ENCODE peak calls at places on chromosome 21, in four cellular contexts. One of them, this sample, is unnamed.

GRCh38 chr21:36297555-36297937 is 22.5 kb upstream of the MORC3 start:
- DNase-seq in CD4-positive, alpha-beta memory T cell: no peak
- DNase-seq in brain microvascular endothelial cell: no peak
- DNase-seq in BE2C: no peak
- DNase-seq in this sample: no peak

GRCh38 chr21:37407719-37408455 is 41.3 kb downstream of the DYRK1A start:
- DNase-seq in CD4-positive, alpha-beta memory T cell: no peak
- DNase-seq in brain microvascular endothelial cell: no peak
- DNase-seq in BE2C: no peak
- DNase-seq in this sample: no peak

GRCh38 chr21:46599251-46599572 is 5.7 kb downstream of the S100B start:
- DNase-seq in CD4-positive, alpha-beta memory T cell: no peak
- DNase-seq in brain microvascular endothelial cell: peak; percentile 91
- DNase-seq in BE2C: no peak
- DNase-seq in this sample: no peak

GRCh38 chr21:36027352-36027751 is 33.0 kb downstream of the SETD4 start:
- DNase-seq in BE2C: no peak
- DNase-seq in CD4-positive, alpha-beta memory T cell: no peak
- DNase-seq in brain microvascular endothelial cell: no peak
- DNase-seq in this sample: no peak

GRCh38 chr21:46393941-46394818 is 64.5 kb upstream of the DIP2A start:
- DNase-seq in BE2C: no peak
- DNase-seq in brain microvascular endothelial cell: no peak
- DNase-seq in CD4-positive, alpha-beta memory T cell: no peak
- DNase-seq in this sample: no peak

GRCh38 chr21:46050651-46051378 is 47.1 kb upstream of the COL6A2 start:
- DNase-seq in BE2C: no peak
- DNase-seq in CD4-positive, alpha-beta memory T cell: no peak
- DNase-seq in brain microvascular endothelial cell: no peak
- DNase-seq in this sample: no peak

GRCh38 chr21:26708223-26708800 is 135.2 kb upstream of the CYYR1 start:
- DNase-seq in CD4-positive, alpha-beta memory T cell: no peak
- DNase-seq in brain microvascular endothelial cell: no peak
- DNase-seq in BE2C: no peak
- DNase-seq in this sample: no peak

GRCh38 chr21:15183712-15184353 is 119.0 kb upstream of the NRIP1 start:
- DNase-seq in brain microvascular endothelial cell: no peak
- DNase-seq in BE2C: no peak
- DNase-seq in CD4-positive, alpha-beta memory T cell: no peak
- DNase-seq in this sample: no peak

GRCh38 chr21:40254540-40255455 is 387.6 kb downstream of the PCP4 start:
- DNase-seq in CD4-positive, alpha-beta memory T cell: no peak
- DNase-seq in BE2C: no peak
- DNase-seq in brain microvascular endothelial cell: no peak
- DNase-seq in this sample: no peak

GRCh38 chr21:22791376-22791775 is 1793.2 kb downstream of the NCAM2 start:
- DNase-seq in CD4-positive, alpha-beta memory T cell: no peak
- DNase-seq in BE2C: no peak
- DNase-seq in brain microvascular endothelial cell: no peak
- DNase-seq in this sample: no peak

GRCh38 chr21:40208960-40209359 is 341.7 kb downstream of the PCP4 start:
- DNase-seq in brain microvascular endothelial cell: no peak
- DNase-seq in CD4-positive, alpha-beta memory T cell: no peak
- DNase-seq in BE2C: no peak
- DNase-seq in this sample: no peak

GRCh38 chr21:15134711-15135110 is 69.9 kb upstream of the NRIP1 start:
- DNase-seq in brain microvascular endothelial cell: no peak
- DNase-seq in CD4-positive, alpha-beta memory T cell: no peak
- DNase-seq in BE2C: no peak
- DNase-seq in this sample: no peak

GRCh38 chr21:24514081-24514733 is 1093.1 kb downstream of the MRPL39 start:
- DNase-seq in BE2C: no peak
- DNase-seq in CD4-positive, alpha-beta memory T cell: no peak
- DNase-seq in brain microvascular endothelial cell: no peak
- DNase-seq in this sample: no peak

GRCh38 chr21:40631201-40631600 is 215.8 kb downstream of the DSCAM start:
- DNase-seq in brain microvascular endothelial cell: no peak
- DNase-seq in BE2C: no peak
- DNase-seq in CD4-positive, alpha-beta memory T cell: no peak
- DNase-seq in this sample: no peak

GRCh38 chr21:36141513-36141925 is 6.6 kb downstream of the CBR3 start:
- DNase-seq in BE2C: peak; percentile 85
- DNase-seq in CD4-positive, alpha-beta memory T cell: peak; percentile 88
- DNase-seq in brain microvascular endothelial cell: peak; percentile 72
- DNase-seq in this sample: peak; percentile 79

GRCh38 chr21:46553993-46554392 is 50.9 kb downstream of the S100B start:
- DNase-seq in BE2C: no peak
- DNase-seq in brain microvascular endothelial cell: no peak
- DNase-seq in CD4-positive, alpha-beta memory T cell: no peak
- DNase-seq in this sample: no peak

GRCh38 chr21:46226146-46226545 is 2.4 kb downstream of the LSS start:
- DNase-seq in CD4-positive, alpha-beta memory T cell: no peak
- DNase-seq in brain microvascular endothelial cell: no peak
- DNase-seq in BE2C: no peak
- DNase-seq in this sample: no peak

GRCh38 chr21:15352009-15352408 is 287.2 kb upstream of the NRIP1 start:
- DNase-seq in BE2C: no peak
- DNase-seq in CD4-positive, alpha-beta memory T cell: no peak
- DNase-seq in brain microvascular endothelial cell: no peak
- DNase-seq in this sample: no peak

GRCh38 chr21:41359289-41359688 is 2.5 kb upstream of the MX2 start:
- DNase-seq in brain microvascular endothelial cell: no peak
- DNase-seq in BE2C: no peak
- DNase-seq in CD4-positive, alpha-beta memory T cell: no peak
- DNase-seq in this sample: no peak

GRCh38 chr21:37375866-37376574 is 9.4 kb downstream of the DYRK1A start:
- DNase-seq in brain microvascular endothelial cell: no peak
- DNase-seq in CD4-positive, alpha-beta memory T cell: no peak
- DNase-seq in BE2C: no peak
- DNase-seq in this sample: no peak

GRCh38 chr21:27818847-27819246 is 852.0 kb upstream of the ADAMTS5 start:
- DNase-seq in CD4-positive, alpha-beta memory T cell: no peak
- DNase-seq in brain microvascular endothelial cell: no peak
- DNase-seq in BE2C: no peak
- DNase-seq in this sample: no peak

GRCh38 chr21:34029724-34030528 is 43.5 kb upstream of the MRPS6 start:
- DNase-seq in CD4-positive, alpha-beta memory T cell: peak; percentile 50
- DNase-seq in BE2C: peak; percentile 74
- DNase-seq in brain microvascular endothelial cell: peak; percentile 86
- DNase-seq in this sample: peak; percentile 53

GRCh38 chr21:36579898-36580297 is 100.0 kb upstream of the CLDN14 start:
- DNase-seq in brain microvascular endothelial cell: no peak
- DNase-seq in BE2C: no peak
- DNase-seq in CD4-positive, alpha-beta memory T cell: no peak
- DNase-seq in this sample: no peak

GRCh38 chr21:14737922-14738321 is 191.8 kb upstream of the SAMSN1 start:
- DNase-seq in brain microvascular endothelial cell: peak; percentile 52
- DNase-seq in CD4-positive, alpha-beta memory T cell: peak; percentile 71
- DNase-seq in BE2C: peak; percentile 24
- DNase-seq in this sample: peak; percentile 62

GRCh38 chr21:33473344-33473743 is 6.4 kb downstream of the TMEM50B start:
- DNase-seq in brain microvascular endothelial cell: no peak
- DNase-seq in CD4-positive, alpha-beta memory T cell: no peak
- DNase-seq in BE2C: no peak
- DNase-seq in this sample: no peak

GRCh38 chr21:25176637-25177412 is 430.5 kb downstream of the MRPL39 start:
- DNase-seq in BE2C: no peak
- DNase-seq in CD4-positive, alpha-beta memory T cell: no peak
- DNase-seq in brain microvascular endothelial cell: no peak
- DNase-seq in this sample: no peak

GRCh38 chr21:34878940-34879339 is 170.2 kb downstream of the RUNX1 start:
- DNase-seq in CD4-positive, alpha-beta memory T cell: no peak
- DNase-seq in BE2C: no peak
- DNase-seq in brain microvascular endothelial cell: no peak
- DNase-seq in this sample: no peak

DNA sequence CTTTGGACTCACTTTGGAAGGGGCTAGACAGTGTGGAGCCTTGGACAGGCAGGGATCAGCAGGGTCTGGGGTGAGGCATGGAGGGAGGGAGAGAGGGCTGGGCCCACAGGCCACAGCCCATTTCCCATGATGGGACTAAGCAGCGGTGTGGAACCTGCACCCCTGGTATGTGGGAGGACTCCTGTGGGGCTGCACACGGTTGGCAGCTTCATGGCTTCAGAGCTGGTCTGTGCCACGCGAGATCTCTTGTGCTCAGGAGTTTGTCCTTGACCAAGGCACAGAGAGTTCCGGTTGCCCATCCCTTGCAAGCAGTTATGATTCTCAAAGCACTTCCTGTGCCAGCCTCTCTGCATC is 8.1 kb upstream of the PTTG1IP start:
- DNase-seq in BE2C: no peak
- DNase-seq in brain microvascular endothelial cell: no peak
- DNase-seq in CD4-positive, alpha-beta memory T cell: no peak
- DNase-seq in this sample: no peak
- H3K27me3 ChIP-seq in BE2C: peaks cover 32% of the 10 kb centered on the region
- H3K27me3 ChIP-seq in brain microvascular endothelial cell: peaks cover 4% of the 10 kb centered on the region
- H3K27me3 ChIP-seq in CD4-positive, alpha-beta memory T cell: no peaks in the 10 kb centered on the region
- H3K27me3 ChIP-seq in this sample: no peaks in the 10 kb centered on the region

GRCh38 chr21:38443110-38443509 is 55.2 kb downstream of the ERG start:
- DNase-seq in CD4-positive, alpha-beta memory T cell: no peak
- DNase-seq in BE2C: no peak
- DNase-seq in brain microvascular endothelial cell: no peak
- DNase-seq in this sample: no peak
- H3K27me3 ChIP-seq in CD4-positive, alpha-beta memory T cell: no peaks in the 10 kb centered on the region
- H3K27me3 ChIP-seq in BE2C: no peaks in the 10 kb centered on the region
- H3K27me3 ChIP-seq in brain microvascular endothelial cell: no peaks in the 10 kb centered on the region
- H3K27me3 ChIP-seq in this sample: no peaks in the 10 kb centered on the region

GRCh38 chr21:42385619-42386018 is 10.2 kb downstream of the TMPRSS3 start:
- DNase-seq in BE2C: no peak
- DNase-seq in CD4-positive, alpha-beta memory T cell: no peak
- DNase-seq in brain microvascular endothelial cell: no peak
- DNase-seq in this sample: no peak
- H3K27me3 ChIP-seq in BE2C: peaks cover 17% of the 10 kb centered on the region
- H3K27me3 ChIP-seq in CD4-positive, alpha-beta memory T cell: no peaks in the 10 kb centered on the region
- H3K27me3 ChIP-seq in brain microvascular endothelial cell: no peaks in the 10 kb centered on the region
- H3K27me3 ChIP-seq in this sample: no peaks in the 10 kb centered on the region

GRCh38 chr21:30268608-30269197 is 14.0 kb downstream of the KRTAP24-1 start:
- DNase-seq in BE2C: peak; percentile 8
- DNase-seq in CD4-positive, alpha-beta memory T cell: no peak
- DNase-seq in brain microvascular endothelial cell: no peak
- DNase-seq in this sample: no peak

DNA sequence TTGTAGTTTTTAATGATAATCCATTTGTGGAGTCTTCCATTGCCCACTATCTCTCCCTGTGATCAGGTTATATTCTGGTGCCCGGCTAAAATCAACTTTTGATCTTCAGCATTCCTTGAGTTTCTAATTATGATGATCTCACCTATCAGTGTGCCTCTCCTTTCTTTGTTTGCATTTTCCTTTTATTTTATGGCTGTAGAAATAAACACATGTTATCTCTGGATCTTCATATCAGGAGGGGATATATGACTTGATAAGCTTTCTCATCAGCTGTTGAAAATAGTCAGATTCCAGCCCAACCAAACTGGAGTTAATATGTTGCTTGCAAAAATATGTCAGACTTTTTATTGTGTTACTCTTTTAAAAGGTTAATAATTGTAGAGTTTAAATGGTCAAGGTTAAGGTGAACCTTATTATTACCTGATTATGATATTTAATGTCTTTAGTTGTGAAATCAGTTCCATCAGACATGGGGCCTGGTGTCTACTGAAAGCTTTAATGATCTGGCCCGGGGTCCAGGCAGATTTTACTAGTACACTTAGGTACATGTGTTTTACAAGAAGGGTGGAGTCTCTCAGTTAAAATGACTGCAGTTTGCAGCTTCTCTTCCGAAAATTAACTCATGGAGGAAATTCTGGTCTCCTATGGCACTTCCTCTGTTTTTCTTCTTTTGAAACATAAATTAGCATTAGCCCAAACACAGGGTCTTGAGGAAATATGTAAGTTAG is 12.8 kb downstream of the KRTAP24-1 start:
- DNase-seq in BE2C: no peak
- DNase-seq in CD4-positive, alpha-beta memory T cell: no peak
- DNase-seq in brain microvascular endothelial cell: no peak
- DNase-seq in this sample: no peak
- H3K27me3 ChIP-seq in BE2C: no peaks in the 10 kb centered on the region
- H3K27me3 ChIP-seq in CD4-positive, alpha-beta memory T cell: no peaks in the 10 kb centered on the region
- H3K27me3 ChIP-seq in brain microvascular endothelial cell: no peaks in the 10 kb centered on the region
- H3K27me3 ChIP-seq in this sample: no peaks in the 10 kb centered on the region

This sample was measured in CD8-positive, alpha-beta memory T cell.